ENCODE peak calls at places on chromosomes 13 and 19, in four cellular contexts. Z is K562, G is H1, P is HepG2. K is an unnamed sample.

GRCh38 chr13:41696163-41697003 is 239.0 kb downstream of the RGCC start:
- DNase-seq in P (peak), Z (no peak), G (no peak), K (no peak)

GRCh38 chr19:30671622-30672051 is 299.5 kb downstream of the ZNF536 start:
- DNase-seq in G (no peak), P (no peak), Z (no peak), K (no peak)

GRCh38 chr13:109605846-109606245 is 180.5 kb downstream of the IRS2 start:
- DNase-seq in Z (no peak), G (no peak), P (no peak), K (no peak)

GRCh38 chr13:73303858-73304257 is 245.1 kb downstream of the KLF5 start:
- DNase-seq in Z (no peak), G (no peak), P (no peak), K (no peak)

GRCh38 chr19:41696402-41697197 is 8.5 kb upstream of the CEACAM7 start:
- DNase-seq in P (no peak), Z (no peak), G (no peak), K (no peak)

GRCh38 chr19:55958356-55958755 is 10.7 kb downstream of the NLRP8 start:
- DNase-seq in Z (no peak), G (no peak), P (peak), K (no peak)

GRCh38 chr13:93226065-93226622 is 463 bp upstream of the GPC6 start:
- DNase-seq in Z (no peak), G (no peak), P (peak), K (no peak)

GRCh38 chr13:112688560-112689497 is 1.0 kb upstream of the ATP11A start:
- DNase-seq in P (peak), G (peak), Z (peak), K (no peak)

GRCh38 chr13:100203696-100204367 is 114.9 kb downstream of the PCCA start:
- DNase-seq in Z (no peak), G (no peak), P (no peak), K (no peak)

GRCh38 chr19:51079486-51080110 is 3.1 kb downstream of the KLK14 start:
- DNase-seq in P (no peak), G (no peak), Z (no peak), K (no peak)

GRCh38 chr19:17803264-17803896 is 8.4 kb downstream of the B3GNT3 start:
- DNase-seq in G (no peak), P (no peak), Z (no peak), K (no peak)

GRCh38 chr13:47903836-47904235 is 97.2 kb downstream of the SUCLA2 start:
- DNase-seq in G (no peak), P (no peak), Z (no peak), K (no peak)

GRCh38 chr19:46383171-46383815 is 30.1 kb downstream of the CCDC8 start:
- DNase-seq in G (no peak), P (no peak), Z (no peak), K (no peak)

GRCh38 chr19:14375055-14375581 is 6.1 kb upstream of the ADGRE5 start:
- DNase-seq in Z (peak), G (no peak), P (no peak), K (no peak)

GRCh38 chr19:28213476-28214082 is 999.4 kb downstream of the UQCRFS1 start:
- DNase-seq in Z (peak), G (no peak), P (no peak), K (no peak)

GRCh38 chr13:97344250-97345175 is 89.5 kb upstream of the RAP2A start:
- DNase-seq in G (no peak), Z (peak), P (peak), K (no peak)

GRCh38 chr19:5686647-5687359 is 3.3 kb upstream of the RPL36 start:
- DNase-seq in G (peak), Z (peak), P (peak), K (peak)

GRCh38 chr13:94065741-94066140 is 413.7 kb downstream of the DCT start:
- DNase-seq in Z (no peak), G (no peak), P (no peak), K (no peak)

GRCh38 chr13:30002577-30002976 is 152.2 kb upstream of the UBL3 start:
- DNase-seq in Z (no peak), P (no peak), G (no peak), K (no peak)

GRCh38 chr13:26198116-26198515 is 24.0 kb downstream of the RNF6 start:
- DNase-seq in Z (no peak), P (no peak), G (no peak), K (no peak)

GRCh38 chr13:114059946-114060860 is 72.2 kb downstream of the RASA3 start:
- DNase-seq in Z (no peak), P (no peak), G (no peak), K (no peak)

GRCh38 chr19:52739576-52739975 is 4.7 kb upstream of the ZNF611 start:
- DNase-seq in G (no peak), Z (peak), P (no peak), K (no peak)

GRCh38 chr19:52734893-52735661 is at the start of gene ZNF611:
- DNase-seq in G (peak), P (peak), Z (peak), K (peak)

GRCh38 chr19:52734340-52734892 is 428 bp downstream of the ZNF611 start:
- DNase-seq in Z (peak), P (no peak), G (no peak), K (no peak)

GRCh38 chr19:52735734-52736133 is 890 bp upstream of the ZNF611 start:
- DNase-seq in Z (no peak), G (peak), P (peak), K (no peak)
- TF ChIP-seq GABPA in Z (no peak), G (no peak), P (no peak), K (no peak)

GRCh38 chr13:59728896-59729545 is 434.7 kb downstream of the DIAPH3 start:
- DNase-seq in Z (no peak), G (no peak), P (no peak), K (no peak)

GRCh38 chr13:59730026-59730425 is 433.7 kb downstream of the DIAPH3 start:
- DNase-seq in Z (no peak), G (no peak), P (no peak), K (no peak)

DNA sequence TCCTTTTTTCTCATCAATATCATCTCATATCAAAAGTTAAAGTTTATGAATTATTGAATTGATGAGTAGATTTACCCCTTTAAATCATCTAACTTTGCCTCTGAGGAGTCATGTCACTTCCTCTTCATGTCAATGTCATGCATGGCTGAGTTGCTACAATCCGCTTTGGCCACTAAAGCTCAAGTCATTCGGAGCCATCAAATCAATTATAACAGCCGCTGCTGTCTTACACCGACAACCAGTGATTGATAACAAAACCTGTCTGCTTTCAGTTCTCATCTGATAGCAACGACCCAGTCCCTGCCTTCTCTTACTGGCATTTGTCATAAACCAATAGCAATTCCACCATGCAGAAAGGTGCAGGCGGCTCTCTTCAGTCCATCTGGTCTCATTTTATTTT is 429.3 kb downstream of the DIAPH3 start:
- DNase-seq in Z (no peak), P (no peak), G (no peak), K (peak)
- TF ChIP-seq HDAC2 in Z (no peak), P (no peak), G (no peak), K (no peak)

DNA sequence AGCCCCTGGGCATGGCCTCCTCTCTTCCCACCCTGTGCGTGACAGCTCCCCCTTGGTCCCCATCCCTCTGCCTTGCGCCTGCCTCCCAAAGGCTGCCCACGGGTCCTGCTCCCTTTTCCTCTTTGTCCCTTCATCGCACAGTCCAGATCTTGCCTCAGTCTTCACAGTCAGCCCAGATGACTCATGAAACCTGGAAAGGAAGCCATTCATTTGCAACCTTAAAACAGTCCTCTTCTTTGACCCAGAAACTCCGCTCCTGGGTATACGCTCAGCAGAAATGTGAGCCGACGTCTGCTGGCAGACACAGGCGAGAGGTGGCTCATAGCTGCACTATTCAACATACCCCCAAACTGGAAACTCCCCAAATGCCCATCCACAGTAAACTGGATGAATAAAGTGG is 13.6 kb upstream of the PEPD start:
- DNase-seq in Z (no peak), G (no peak), P (no peak), K (no peak)
- TF ChIP-seq GABPA in Z (no peak), G (no peak), P (no peak), K (no peak)

DNA sequence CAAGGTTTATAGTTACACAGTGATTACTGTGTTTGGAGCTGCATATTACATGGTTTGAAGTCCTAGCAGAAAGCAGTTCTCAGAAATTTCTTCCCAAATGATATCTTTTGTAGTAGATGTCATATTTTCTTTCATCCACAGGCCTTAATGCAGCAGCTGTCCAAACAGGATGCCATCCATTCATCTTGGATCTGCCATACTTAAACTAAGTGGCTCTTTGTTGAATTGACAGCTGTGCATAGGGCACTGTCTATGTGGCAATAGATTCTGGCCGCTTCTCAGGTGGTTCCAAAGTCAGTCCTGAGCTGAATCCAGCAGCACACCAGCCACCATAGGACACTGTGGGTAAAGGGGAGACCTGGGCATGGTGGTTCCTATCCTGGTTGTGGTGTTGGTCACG is 41.6 kb upstream of the SPRY2 start:
- DNase-seq in P (no peak), G (no peak), Z (no peak), K (no peak)
- TF ChIP-seq HDAC2 in P (no peak), G (no peak), Z (no peak), K (no peak)

GRCh38 chr13:91406619-91407018 is 8.2 kb downstream of the GPC5 start:
- DNase-seq in G (peak), P (peak), Z (peak), K (no peak)
- TF ChIP-seq GABPA in G (no peak), P (no peak), Z (no peak), K (no peak)

DNA sequence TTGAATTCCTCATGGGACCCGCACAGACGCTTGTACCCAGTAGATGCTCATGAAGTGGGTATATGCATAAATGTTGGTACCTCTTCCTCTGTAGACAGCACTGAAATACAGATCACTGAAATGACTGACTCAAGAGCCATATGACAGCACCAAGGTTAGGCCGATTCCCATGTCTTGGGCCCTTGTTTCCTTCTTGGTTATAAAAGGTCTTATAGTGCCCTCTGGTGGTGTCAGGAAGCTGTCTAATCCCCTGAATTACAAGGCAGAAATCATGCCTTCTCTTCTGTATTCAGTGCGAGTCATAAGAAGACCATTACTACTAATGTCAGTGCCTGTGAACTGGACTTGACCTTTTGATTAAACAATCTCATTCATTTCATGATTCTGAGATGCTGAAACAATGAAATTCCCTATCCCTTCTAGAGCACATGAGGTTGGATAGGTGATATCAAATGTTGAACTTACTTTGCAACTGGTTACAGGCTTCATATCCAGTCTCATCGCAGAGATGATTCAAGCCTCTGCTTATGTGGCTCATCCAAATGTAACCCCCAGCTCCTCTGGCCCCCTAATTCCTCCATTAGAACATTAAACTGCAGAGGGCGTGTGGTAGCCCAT is 59.7 kb downstream of the SPATA13 start:
- DNase-seq in G (no peak), P (peak), Z (peak), K (no peak)
- TF ChIP-seq HDAC2 in G (no peak), P (no peak), Z (no peak), K (no peak)

GRCh38 chr13:110938662-110939421 is 24.0 kb upstream of the ANKRD10 start:
- DNase-seq in P (no peak), Z (no peak), G (no peak), K (no peak)
- TF ChIP-seq GABPA in P (no peak), Z (no peak), G (no peak), K (no peak)